ENCODE peak calls at places on chromosomes 7 and 10, in ten cellular contexts. P is body of pancreas; R is mesendoderm; B is naive thymus-derived CD4-positive, alpha-beta T cell; Z is fibroblast of lung; I is HCT116; Y is heart right ventricle; D is CD8-positive, alpha-beta T cell; H is tibial artery; V is mammary epithelial cell. N is an unnamed sample. For H3K4me1, the result is how much of the 10 kb centered on the place peaks cover.

GRCh38 chr10:47233631-47234030 is 66.4 kb upstream of the GDF10 start:
- DNase-seq in V (no peak), D (no peak), B (no peak), P (no peak), Y (no peak), R (peak), Z (no peak), H (no peak), I (no peak), N (no peak)

GRCh38 chr7:116315293-116315692 is 105.0 kb downstream of the TES start:
- DNase-seq in H (no peak), P (no peak), B (no peak), D (no peak), R (peak), V (peak), Y (no peak), Z (peak), I (no peak), N (peak)

GRCh38 chr10:133159950-133160812 is at the start of gene KNDC1:
- DNase-seq in B (no peak), H (no peak), D (no peak), Y (no peak), Z (peak), P (no peak), R (peak), V (no peak), I (no peak), N (no peak)

GRCh38 chr10:73649876-73650536 is 5.8 kb downstream of the SYNPO2L start:
- DNase-seq in I (no peak), P (no peak), H (no peak), B (no peak), V (no peak), D (no peak), Z (peak), Y (no peak), R (no peak), N (no peak)

GRCh38 chr10:13518076-13518692 is 10.6 kb downstream of the BEND7 start:
- DNase-seq in H (no peak), B (no peak), I (no peak), Y (no peak), D (no peak), R (peak), Z (no peak), V (no peak), P (no peak), N (no peak)

GRCh38 chr10:43815486-43815885 is 166.8 kb upstream of the ZNF32 start:
- DNase-seq in Y (no peak), Z (no peak), P (no peak), B (no peak), I (no peak), H (no peak), R (no peak), V (no peak), D (no peak), N (no peak)

GRCh38 chr7:43511769-43512515 is 71.0 kb upstream of the STK17A start:
- DNase-seq in I (no peak), Y (no peak), B (no peak), R (no peak), V (no peak), H (no peak), P (no peak), Z (no peak), D (no peak), N (no peak)

GRCh38 chr10:72009430-72010081 is 45.4 kb downstream of the CHST3 start:
- DNase-seq in Z (peak), R (peak), B (no peak), D (no peak), H (peak), V (peak), P (peak), Y (peak), I (no peak), N (peak)

GRCh38 chr7:156386097-156386496 is 254.5 kb upstream of the RNF32 start:
- DNase-seq in P (no peak), D (no peak), B (no peak), R (peak), Z (no peak), V (no peak), Y (no peak), H (no peak), I (no peak), N (no peak)

GRCh38 chr7:14073543-14073942 is 84.1 kb upstream of the ETV1 start:
- DNase-seq in H (no peak), R (no peak), Y (no peak), B (no peak), I (no peak), Z (no peak), V (no peak), P (no peak), D (no peak), N (no peak)

GRCh38 chr7:99383203-99383602 is 8.7 kb downstream of the ARPC1B start:
- DNase-seq in V (no peak), P (no peak), R (no peak), Z (no peak), Y (no peak), I (no peak), D (no peak), B (no peak), H (no peak), N (no peak)

GRCh38 chr7:151847681-151848081 is 29.2 kb downstream of the PRKAG2 start:
- DNase-seq in Y (no peak), D (no peak), Z (peak), B (no peak), I (no peak), H (no peak), R (no peak), P (no peak), V (no peak), N (no peak)

GRCh38 chr10:58017719-58018367 is 249.9 kb downstream of the IPMK start:
- DNase-seq in Y (no peak), I (no peak), H (no peak), V (peak), D (no peak), P (no peak), R (no peak), B (no peak), Z (peak), N (no peak)

GRCh38 chr7:87747681-87748080 is 119.5 kb downstream of the RUNDC3B start:
- DNase-seq in B (no peak), V (no peak), Z (no peak), P (no peak), R (no peak), I (no peak), H (no peak), Y (no peak), D (no peak), N (no peak)

GRCh38 chr10:35225204-35225603 is 98.6 kb downstream of the CREM start:
- DNase-seq in H (no peak), B (no peak), Y (no peak), P (no peak), Z (peak), R (no peak), V (no peak), I (no peak), D (no peak), N (no peak)

GRCh38 chr10:119375574-119376265 is 166.8 kb downstream of the RGS10 start:
- DNase-seq in Z (no peak), P (no peak), R (peak), H (no peak), V (no peak), B (no peak), D (no peak), I (no peak), Y (no peak), N (no peak)

GRCh38 chr7:44538798-44539668 is 2.1 kb downstream of the NPC1L1 start:
- DNase-seq in I (no peak), Z (no peak), Y (no peak), V (no peak), D (no peak), R (no peak), H (no peak), P (no peak), B (no peak), N (no peak)

GRCh38 chr10:44995914-44996633 is 4.6 kb upstream of the ZNF22 start:
- DNase-seq in B (no peak), Z (no peak), Y (no peak), R (no peak), P (peak), V (no peak), I (no peak), D (no peak), H (peak), N (no peak)

GRCh38 chr10:44993922-44994751 is 6.6 kb upstream of the ZNF22 start:
- DNase-seq in Y (no peak), R (no peak), H (peak), V (no peak), D (no peak), Z (peak), P (no peak), B (no peak), I (no peak), N (no peak)

GRCh38 chr10:44993226-44993921 is 7.3 kb upstream of the ZNF22 start:
- DNase-seq in D (no peak), B (no peak), P (no peak), Y (peak), V (no peak), I (no peak), R (no peak), Z (no peak), H (peak), N (no peak)

GRCh38 chr10:44995581-44995913 is 5.2 kb upstream of the ZNF22 start:
- DNase-seq in Y (no peak), D (no peak), P (no peak), B (no peak), V (no peak), I (no peak), Z (no peak), H (no peak), R (no peak), N (no peak)

DNA sequence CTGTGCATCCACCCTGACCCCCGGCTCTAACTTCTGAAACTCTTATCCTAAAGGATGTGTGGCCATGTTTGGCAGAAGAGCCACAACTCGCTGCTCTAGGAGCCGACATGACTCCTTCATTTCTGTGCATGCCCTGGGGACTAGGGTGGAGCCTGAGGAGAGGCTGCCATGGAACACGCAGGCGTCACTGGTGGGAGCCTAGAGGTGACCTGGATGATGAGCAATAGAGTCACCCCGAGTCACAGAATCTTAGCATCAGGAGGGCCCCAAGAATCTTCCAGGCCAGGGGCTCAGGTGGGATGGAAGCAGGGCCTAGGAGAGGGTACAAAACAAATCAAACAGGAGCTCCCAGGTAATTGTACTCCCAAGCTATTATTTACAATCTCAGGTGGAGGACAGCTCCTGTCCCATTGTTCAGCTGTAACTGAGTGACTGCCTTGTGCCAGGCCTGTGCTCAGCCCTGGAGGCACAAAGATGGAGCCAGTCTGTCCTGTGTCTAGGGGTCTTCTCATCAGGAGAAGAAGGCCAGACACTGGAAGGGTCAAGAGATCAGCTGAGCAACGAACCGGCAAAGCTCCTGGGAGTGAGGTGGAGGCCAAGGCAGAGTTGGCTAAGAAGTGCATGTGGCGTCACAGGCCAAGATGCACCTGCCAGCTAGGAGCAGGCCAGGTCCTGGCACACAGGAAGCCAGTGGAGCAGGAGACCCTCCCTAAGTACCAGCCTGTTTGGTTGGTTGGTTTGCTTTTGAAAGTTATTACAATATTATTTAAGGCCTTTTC is 5.8 kb upstream of the ZNF22 start:
- DNase-seq in V (no peak), B (no peak), D (no peak), Z (no peak), P (peak), R (no peak), H (peak), I (no peak), Y (peak), N (no peak)
- H3K27ac ChIP-seq in V (no peak), B (no peak), D (no peak), Z (no peak), P (peak), R (no peak), H (peak), I (no peak), Y (peak), N (no peak)

GRCh38 chr7:85940798-85941197 is 702.9 kb upstream of the GRM3 start:
- DNase-seq in B (no peak), R (no peak), I (no peak), Y (no peak), H (no peak), D (no peak), P (no peak), V (no peak), Z (no peak), N (no peak)
- H3K4me1 ChIP-seq in B (under half), R (under half), I (under half), Y (under half), H (under half), D (under half), P (under half), V (under half), Z (under half), N (under half)

GRCh38 chr7:33411000-33411399 is 281.6 kb downstream of the BBS9 start:
- DNase-seq in I (no peak), P (no peak), B (no peak), H (no peak), Y (no peak), V (no peak), Z (no peak), D (no peak), R (no peak), N (no peak)
- H3K4me3 ChIP-seq in I (no peak), P (no peak), B (no peak), H (no peak), Y (no peak), V (no peak), Z (no peak), D (no peak), R (no peak), N (no peak)

GRCh38 chr10:99952799-99953198 is 56.9 kb downstream of the DNMBP start:
- DNase-seq in V (no peak), D (no peak), H (no peak), P (no peak), Y (no peak), R (no peak), B (no peak), I (no peak), Z (no peak), N (no peak)

GRCh38 chr10:99958806-99959205 is 50.9 kb downstream of the DNMBP start:
- DNase-seq in Z (no peak), H (no peak), R (no peak), P (no peak), V (no peak), D (no peak), B (no peak), I (no peak), Y (no peak), N (no peak)

GRCh38 chr10:99958287-99958686 is 51.5 kb downstream of the DNMBP start:
- DNase-seq in Z (no peak), V (no peak), H (no peak), D (no peak), R (no peak), P (no peak), B (no peak), I (no peak), Y (no peak), N (no peak)
- H3K27ac ChIP-seq in Z (no peak), V (no peak), H (no peak), D (no peak), R (no peak), P (no peak), B (no peak), I (no peak), Y (no peak), N (no peak)

GRCh38 chr7:48087349-48087748 is 1.7 kb upstream of the UPP1 start:
- DNase-seq in B (peak), Y (no peak), H (no peak), D (no peak), R (peak), Z (peak), I (no peak), V (peak), P (peak), N (no peak)
- H3K4me1 ChIP-seq in B (under half), Y (half or more), H (under half), D (half or more), R (under half), Z (under half), I (half or more), V (half or more), P (under half), N (half or more)

DNA sequence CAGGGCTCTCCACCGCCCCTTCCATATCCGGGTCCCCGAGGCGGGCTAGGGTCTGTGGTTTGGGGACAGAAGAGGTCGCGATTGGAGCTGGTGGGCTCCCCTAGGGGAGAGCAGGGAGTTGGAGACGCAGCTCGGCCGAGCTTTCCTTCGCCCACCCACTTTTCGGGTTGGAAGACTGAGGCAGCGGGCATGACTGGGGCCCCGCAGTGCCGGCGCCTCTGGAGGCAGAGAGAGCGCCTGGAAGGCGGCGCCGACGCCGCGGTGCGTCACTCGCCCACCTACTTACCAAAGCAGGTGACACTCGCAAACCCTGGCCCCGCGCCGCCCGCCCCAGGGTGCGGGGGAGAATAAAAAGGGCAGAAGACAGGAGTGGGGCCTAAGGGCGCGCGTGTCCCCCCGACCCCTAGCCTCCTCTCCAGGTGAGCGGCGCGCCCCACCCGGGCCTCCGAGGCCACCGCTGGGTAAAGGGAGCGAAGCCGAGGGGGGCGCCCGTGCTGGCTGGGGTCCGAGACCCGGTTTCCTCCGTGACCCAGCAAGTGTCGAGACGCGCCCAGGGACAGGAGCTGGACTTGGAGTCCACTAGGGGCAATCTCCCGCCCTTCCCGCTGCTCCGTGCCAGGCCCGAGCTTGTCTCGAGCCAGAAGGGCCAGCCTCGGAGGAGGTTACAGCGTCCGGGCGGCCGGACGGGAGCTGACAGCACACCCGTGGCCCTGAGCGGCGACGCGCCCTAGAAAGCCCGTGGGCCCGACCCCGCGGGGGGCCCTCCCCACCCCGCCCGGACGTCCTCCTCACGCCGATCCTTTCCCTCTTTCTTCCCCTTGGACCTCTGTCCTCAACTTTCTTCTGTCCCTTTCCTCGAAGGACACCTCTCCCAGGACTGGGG is 34.4 kb upstream of the GRID1 start:
- DNase-seq in R (no peak), P (peak), I (peak), Y (peak), V (peak), Z (peak), B (peak), D (peak), H (peak), N (no peak)
- H3K4me3 ChIP-seq in R (peak), P (peak), I (peak), Y (peak), V (peak), Z (peak), B (peak), D (peak), H (peak), N (peak)

DNA sequence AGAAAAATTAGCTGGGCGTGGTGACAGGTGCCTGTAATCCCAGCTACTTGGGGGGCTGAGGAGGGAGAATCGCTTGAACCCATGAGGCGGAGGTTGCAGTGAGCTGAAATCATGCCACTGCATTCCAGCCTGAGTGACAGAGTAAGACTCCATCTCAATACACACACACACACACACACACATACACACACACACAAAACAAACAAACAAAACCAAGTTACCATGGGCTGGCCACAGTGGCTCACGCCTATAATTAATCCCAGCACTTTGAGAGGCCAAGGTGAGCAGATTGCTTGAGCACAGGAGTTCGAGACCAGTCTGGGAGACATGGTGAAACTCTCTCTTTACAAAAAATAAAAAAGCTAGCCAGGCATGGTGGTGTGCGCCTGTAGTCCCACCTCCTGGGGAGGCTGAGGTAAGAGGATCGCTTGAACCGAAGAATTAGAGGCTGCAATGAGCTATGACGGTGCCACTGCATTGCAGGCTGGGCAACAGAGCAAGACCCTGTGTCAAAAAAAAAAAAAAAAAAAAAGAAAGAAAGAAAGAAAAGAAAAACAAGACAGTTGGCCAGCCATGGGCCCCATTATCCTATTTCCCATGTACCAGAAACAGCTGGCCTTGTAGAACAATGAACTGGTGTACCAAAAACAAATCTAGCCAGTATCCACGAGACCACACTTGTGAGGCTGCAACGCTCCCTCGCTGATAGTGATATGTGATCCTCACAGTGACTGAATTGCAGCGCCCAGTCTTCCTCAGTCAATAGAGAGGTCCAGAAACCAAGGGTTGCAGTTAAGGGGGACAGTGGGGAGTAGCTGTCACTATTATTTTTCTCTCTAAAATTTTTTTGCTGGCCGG is 6.6 kb upstream of the AGFG2 start:
- DNase-seq in D (no peak), R (no peak), V (no peak), Z (no peak), P (no peak), H (no peak), I (no peak), B (no peak), Y (no peak), N (no peak)
- H3K27ac ChIP-seq in D (no peak), R (no peak), V (no peak), Z (no peak), P (no peak), H (no peak), I (no peak), B (no peak), Y (no peak), N (no peak)

GRCh38 chr7:27200761-27201230 is 905 bp upstream of the HOXA13 start:
- DNase-seq in I (no peak), B (no peak), H (no peak), P (no peak), R (no peak), D (no peak), Z (no peak), Y (no peak), V (peak), N (no peak)
- H3K4me1 ChIP-seq in I (under half), B (under half), H (under half), P (under half), R (under half), D (under half), Z (under half), Y (under half), V (under half), N (under half)

GRCh38 chr7:79453558-79454324 is at the start of gene MAGI2:
- DNase-seq in B (no peak), R (peak), Y (peak), P (peak), H (peak), D (peak), V (peak), I (no peak), Z (peak), N (no peak)

GRCh38 chr7:79453266-79453557 is 255 bp downstream of the MAGI2 start:
- DNase-seq in I (no peak), Y (no peak), V (no peak), H (peak), D (no peak), P (no peak), B (no peak), R (no peak), Z (no peak), N (no peak)

GRCh38 chr7:79452032-79452494 is 1.4 kb downstream of the MAGI2 start:
- DNase-seq in I (no peak), R (peak), V (peak), B (peak), D (peak), Z (peak), P (peak), Y (peak), H (peak), N (no peak)

GRCh38 chr7:79452495-79453265 is 787 bp downstream of the MAGI2 start:
- DNase-seq in H (peak), B (no peak), R (peak), Z (peak), P (peak), Y (peak), D (no peak), V (no peak), I (no peak), N (no peak)

GRCh38 chr7:79451580-79451979 is 1.9 kb downstream of the MAGI2 start:
- DNase-seq in Y (no peak), D (no peak), B (no peak), V (peak), R (no peak), I (no peak), H (no peak), Z (no peak), P (no peak), N (peak)
- H3K4me3 ChIP-seq in Y (peak), D (peak), B (no peak), V (peak), R (no peak), I (no peak), H (peak), Z (peak), P (no peak), N (peak)